ENCODE peak calls at places on chromosomes 16 and 17, in nine cellular contexts. Q is skeletal muscle cell, M is NCI-H1092, V is NCI-H345, K is tibial artery, B is GM23248, L is tibial nerve, O is Caki2, R is pulmonary artery endothelial cell. J is an unnamed sample.

GRCh38 chr16:45454-45853 is 8.0 kb downstream of the POLR3K start:
- DNase-seq in K (no peak), M (no peak), R (no peak), L (no peak), B (no peak), Q (no peak), V (no peak), O (no peak), J (no peak)

GRCh38 chr17:77999413-78000173 is 41.1 kb downstream of the TNRC6C start:
- DNase-seq in Q (no peak), M (no peak), B (peak), R (no peak), K (no peak), O (no peak), V (no peak), L (no peak), J (peak)

GRCh38 chr17:42518755-42519545 is 17.1 kb upstream of the NAGLU start:
- DNase-seq in B (no peak), O (peak), L (no peak), R (peak), M (no peak), Q (no peak), V (no peak), K (peak), J (no peak)

GRCh38 chr17:59451706-59452105 is 113.7 kb upstream of the DHX40 start:
- DNase-seq in B (peak), M (no peak), O (no peak), R (no peak), K (no peak), L (no peak), V (no peak), Q (peak), J (peak)

GRCh38 chr17:61701978-61702377 is 111.0 kb upstream of the NACA2 start:
- DNase-seq in K (no peak), V (no peak), Q (no peak), M (no peak), R (no peak), L (no peak), O (no peak), B (no peak), J (no peak)

GRCh38 chr17:21196126-21196525 is 17.8 kb downstream of the TMEM11 start:
- DNase-seq in M (no peak), L (no peak), B (no peak), K (no peak), R (no peak), V (no peak), O (no peak), Q (no peak), J (no peak)

GRCh38 chr17:81869221-81870154 is 1.6 kb downstream of the ARHGDIA start:
- DNase-seq in M (no peak), K (no peak), V (no peak), L (no peak), Q (no peak), O (peak), R (no peak), B (peak), J (peak)

GRCh38 chr16:20906225-20906870 is 5.8 kb downstream of the LYRM1 start:
- DNase-seq in M (no peak), L (no peak), K (no peak), Q (peak), R (peak), B (peak), O (no peak), V (no peak), J (peak)

GRCh38 chr17:67947325-67947813 is 48.9 kb downstream of the C17orf58 start:
- DNase-seq in Q (no peak), M (no peak), O (no peak), R (no peak), V (no peak), B (no peak), L (no peak), K (no peak), J (no peak)

GRCh38 chr17:69220098-69220497 is 8.5 kb downstream of the ABCA10 start:
- DNase-seq in Q (no peak), K (no peak), O (no peak), B (no peak), M (no peak), R (no peak), V (no peak), L (no peak), J (no peak)

GRCh38 chr17:45384047-45384799 is 48.4 kb downstream of the ARHGAP27 start:
- DNase-seq in K (no peak), Q (no peak), M (no peak), B (no peak), R (no peak), L (no peak), V (no peak), O (peak), J (no peak)

GRCh38 chr16:27522173-27522707 is 27.5 kb downstream of the GTF3C1 start:
- DNase-seq in V (no peak), B (no peak), R (no peak), Q (no peak), K (no peak), O (no peak), M (no peak), L (no peak), J (no peak)

GRCh38 chr17:51707216-51707615 is 446.9 kb downstream of the UTP18 start:
- DNase-seq in Q (no peak), M (no peak), L (no peak), R (no peak), V (no peak), O (no peak), B (no peak), K (no peak), J (no peak)

GRCh38 chr16:4261557-4262172 is 11.2 kb downstream of the TFAP4 start:
- DNase-seq in K (no peak), R (no peak), M (no peak), Q (no peak), O (no peak), L (no peak), V (peak), B (peak), J (no peak)

GRCh38 chr16:19393226-19394074 is 24.2 kb upstream of the TMC5 start:
- DNase-seq in L (no peak), B (peak), O (peak), R (no peak), Q (no peak), V (no peak), M (no peak), K (no peak), J (no peak)

GRCh38 chr16:48292452-48292851 is 45.1 kb upstream of the ABCC11 start:
- DNase-seq in O (no peak), Q (no peak), R (no peak), L (no peak), M (no peak), B (no peak), K (no peak), V (no peak), J (no peak)

GRCh38 chr16:67529639-67530012 is 997 bp downstream of the RIPOR1 start:
- DNase-seq in K (no peak), B (peak), L (no peak), O (peak), M (no peak), Q (no peak), V (no peak), R (no peak), J (no peak)